ENCODE peak calls at places on chromosomes 16 and 17, in five cellular contexts. K is mammary epithelial cell, F is GM12878, R is GM23338, P is A673. I is an unnamed sample.

GRCh38 chr17:9670596-9670995 is 25.3 kb downstream of the USP43 start:
- DNase-seq in K (peak), F (no peak), R (peak), P (no peak), I (no peak)

GRCh38 chr17:77837917-77838316 is 120.6 kb upstream of the TNRC6C start:
- DNase-seq in K (no peak), F (no peak), R (no peak), P (no peak), I (no peak)

GRCh38 chr17:82463391-82463790 is 4.8 kb downstream of the NARF start:
- DNase-seq in K (no peak), F (no peak), R (no peak), P (no peak), I (no peak)

GRCh38 chr17:39069114-39069756 is 82.2 kb downstream of the PLXDC1 start:
- DNase-seq in K (peak), F (no peak), R (peak), P (peak), I (no peak)

GRCh38 chr16:75380870-75381269 is 52.4 kb downstream of the CFDP1 start:
- DNase-seq in K (no peak), F (no peak), R (no peak), P (no peak), I (no peak)

GRCh38 chr16:138049-138417 is 440 bp downstream of the NPRL3 start:
- DNase-seq in K (no peak), F (no peak), R (peak), P (peak), I (no peak)

GRCh38 chr17:73165616-73166404 is 1.0 kb downstream of the SSTR2 start:
- DNase-seq in K (no peak), F (no peak), R (peak), P (no peak), I (no peak)

GRCh38 chr17:29344201-29344856 is 45.8 kb upstream of the TAOK1 start:
- DNase-seq in K (no peak), F (no peak), R (no peak), P (no peak), I (no peak)

GRCh38 chr17:55794681-55795080 is 43.8 kb downstream of the PCTP start:
- DNase-seq in K (no peak), F (no peak), R (no peak), P (no peak), I (no peak)

GRCh38 chr16:86946981-86947380 is 368.6 kb downstream of the FOXL1 start:
- DNase-seq in K (no peak), F (no peak), R (no peak), P (no peak), I (no peak)

GRCh38 chr17:63626551-63627228 is 4.5 kb downstream of the MAP3K3 start:
- DNase-seq in K (no peak), F (no peak), R (no peak), P (no peak), I (no peak)

GRCh38 chr17:33328129-33328528 is 35.0 kb upstream of the ASIC2 start:
- DNase-seq in K (no peak), F (no peak), R (peak), P (peak), I (no peak)

GRCh38 chr17:82332669-82333278 is 792 bp downstream of the SECTM1 start:
- DNase-seq in K (peak), F (no peak), R (peak), P (no peak), I (peak)

GRCh38 chr16:87561200-87562105 is 40.9 kb upstream of the JPH3 start:
- DNase-seq in K (no peak), F (no peak), R (no peak), P (no peak), I (no peak)

GRCh38 chr17:40343126-40344119 is 21.1 kb downstream of the GJD3 start:
- DNase-seq in K (no peak), F (no peak), R (no peak), P (no peak), I (no peak)

GRCh38 chr17:75400326-75400939 is 5.0 kb downstream of the GRB2 start:
- DNase-seq in K (no peak), F (no peak), R (no peak), P (no peak), I (no peak)

GRCh38 chr17:56447166-56447565 is 146.3 kb upstream of the NOG start:
- DNase-seq in K (no peak), F (no peak), R (no peak), P (no peak), I (no peak)

GRCh38 chr17:77654296-77654695 is 304.2 kb upstream of the TNRC6C start:
- DNase-seq in K (no peak), F (no peak), R (no peak), P (no peak), I (no peak)

GRCh38 chr16:30651124-30652004 is 604 bp downstream of the PRR14 start:
- DNase-seq in K (peak), F (no peak), R (peak), P (peak), I (no peak)

GRCh38 chr17:72953621-72954020 is 138.9 kb downstream of the SLC39A11 start:
- DNase-seq in K (no peak), F (no peak), R (no peak), P (no peak), I (peak)

GRCh38 chr17:75584358-75585175 is 3.0 kb upstream of the MYO15B start:
- DNase-seq in K (no peak), F (no peak), R (no peak), P (no peak), I (no peak)

GRCh38 chr16:77584205-77584859 is 138.0 kb upstream of the NUDT7 start:
- DNase-seq in K (peak), F (no peak), R (peak), P (peak), I (peak)

GRCh38 chr16:12158428-12158827 is 181.9 kb downstream of the SNX29 start:
- DNase-seq in K (peak), F (no peak), R (no peak), P (no peak), I (no peak)

GRCh38 chr16:24409045-24409444 is 130.3 kb upstream of the RBBP6 start:
- DNase-seq in K (no peak), F (no peak), R (peak), P (peak), I (peak)

GRCh38 chr17:3892095-3892998 is 506 bp downstream of the CAMKK1 start:
- DNase-seq in K (no peak), F (no peak), R (peak), P (peak), I (no peak)

GRCh38 chr17:72931635-72932034 is 160.9 kb downstream of the SLC39A11 start:
- DNase-seq in K (no peak), F (peak), R (no peak), P (no peak), I (no peak)

GRCh38 chr16:83996481-83997252 is 28.6 kb downstream of the NECAB2 start:
- DNase-seq in K (no peak), F (no peak), R (peak), P (peak), I (no peak)

GRCh38 chr16:69003500-69003899 is 102.0 kb upstream of the HAS3 start:
- DNase-seq in K (no peak), F (no peak), R (peak), P (no peak), I (peak)

GRCh38 chr16:75455677-75456076 is 8.8 kb downstream of the TMEM170A start:
- DNase-seq in K (no peak), F (no peak), R (no peak), P (no peak), I (no peak)

GRCh38 chr17:7403043-7403901 is 625 bp downstream of the TMEM256 start:
- DNase-seq in K (no peak), F (no peak), R (peak), P (peak), I (peak)

GRCh38 chr16:89210904-89211515 is 6.5 kb upstream of the ZNF778 start:
- DNase-seq in K (no peak), F (no peak), R (no peak), P (no peak), I (no peak)

GRCh38 chr17:78862073-78863023 is 21.7 kb upstream of the USP36 start:
- DNase-seq in K (peak), F (no peak), R (no peak), P (no peak), I (peak)

GRCh38 chr17:45298546-45299285 is 18.1 kb downstream of the MAP3K14 start:
- DNase-seq in K (no peak), F (no peak), R (no peak), P (no peak), I (no peak)

GRCh38 chr16:2500937-2501750 is 12.6 kb upstream of the ATP6V0C start:
- DNase-seq in K (peak), F (peak), R (peak), P (peak), I (no peak)

GRCh38 chr16:79651363-79651762 is 50.8 kb upstream of the MAF start:
- DNase-seq in K (peak), F (no peak), R (no peak), P (no peak), I (no peak)

GRCh38 chr16:48963901-48964615 is 317.6 kb downstream of the CBLN1 start:
- DNase-seq in K (peak), F (no peak), R (no peak), P (no peak), I (peak)

GRCh38 chr16:81684901-81685300 is 94.2 kb upstream of the PLCG2 start:
- DNase-seq in K (no peak), F (no peak), R (no peak), P (no peak), I (no peak)

GRCh38 chr17:49975531-49975930 is 6.5 kb downstream of the DLX4 start:
- DNase-seq in K (no peak), F (no peak), R (no peak), P (no peak), I (no peak)

GRCh38 chr17:49977463-49978389 is 8.7 kb downstream of the DLX4 start:
- DNase-seq in K (no peak), F (no peak), R (peak), P (no peak), I (no peak)

GRCh38 chr17:49976828-49977202 is 7.8 kb downstream of the DLX4 start:
- DNase-seq in K (no peak), F (no peak), R (no peak), P (no peak), I (no peak)

GRCh38 chr17:49978501-49978900 is 9.5 kb downstream of the DLX4 start:
- DNase-seq in K (no peak), F (no peak), R (no peak), P (no peak), I (no peak)

GRCh38 chr17:49976163-49976827 is 7.3 kb downstream of the DLX4 start:
- DNase-seq in K (no peak), F (no peak), R (no peak), P (no peak), I (no peak)
- TF ChIP-seq EZH2 in K (no peak), F (no peak), R (no peak), P (no peak), I (no peak)

DNA sequence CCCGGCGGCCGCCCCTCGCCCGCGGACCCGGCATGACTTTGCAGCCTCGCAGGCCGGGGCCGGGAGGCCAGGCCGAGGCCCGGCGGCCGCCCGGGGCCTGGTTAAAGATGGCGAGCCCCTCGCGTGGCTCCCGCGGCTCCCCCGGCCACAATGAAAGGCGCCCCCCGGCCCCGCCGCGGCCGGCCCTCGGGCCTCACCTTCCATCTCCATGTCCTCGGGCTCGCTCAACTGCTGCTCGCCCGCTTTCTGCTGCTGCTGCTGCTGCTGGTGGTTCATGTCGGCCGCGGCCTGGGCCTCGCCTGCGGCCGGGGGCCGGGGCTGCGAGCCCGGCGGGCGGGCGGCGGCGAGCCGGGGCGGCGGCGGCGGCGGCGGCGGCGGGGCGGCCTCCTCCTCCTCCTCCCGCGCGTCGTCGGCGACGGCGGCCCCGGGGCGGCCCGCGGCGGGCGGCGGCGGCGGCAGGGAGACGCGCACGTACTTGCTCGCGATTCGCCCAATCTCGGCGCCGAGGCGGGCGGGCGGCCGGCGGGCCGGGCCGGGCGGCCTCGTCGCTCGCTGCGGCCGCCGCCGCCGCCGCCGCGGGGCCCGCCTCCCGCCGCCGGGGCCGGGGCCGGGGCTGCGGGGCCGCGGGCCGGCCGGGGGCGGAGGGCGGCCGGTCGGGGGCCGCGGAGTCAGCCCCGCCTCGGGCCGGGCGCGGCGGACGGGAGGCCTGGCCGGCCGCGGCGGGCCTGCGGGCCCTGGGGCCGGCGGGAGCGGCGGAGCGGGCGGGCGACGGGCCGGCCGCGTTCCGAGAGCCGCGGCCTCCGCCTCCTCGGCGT is 489 bp downstream of the USP7 start:
- DNase-seq in K (no peak), F (no peak), R (no peak), P (peak), I (no peak)
- H3K27ac ChIP-seq in K (peak), F (peak), R (no peak), P (peak), I (peak)

GRCh38 chr17:48578616-48579560 is 738 bp upstream of the HOXB4 start:
- DNase-seq in K (peak), F (no peak), R (no peak), P (no peak), I (no peak)
- TF ChIP-seq EZH2 in K (no peak), F (no peak), R (peak), P (no peak), I (no peak)

DNA sequence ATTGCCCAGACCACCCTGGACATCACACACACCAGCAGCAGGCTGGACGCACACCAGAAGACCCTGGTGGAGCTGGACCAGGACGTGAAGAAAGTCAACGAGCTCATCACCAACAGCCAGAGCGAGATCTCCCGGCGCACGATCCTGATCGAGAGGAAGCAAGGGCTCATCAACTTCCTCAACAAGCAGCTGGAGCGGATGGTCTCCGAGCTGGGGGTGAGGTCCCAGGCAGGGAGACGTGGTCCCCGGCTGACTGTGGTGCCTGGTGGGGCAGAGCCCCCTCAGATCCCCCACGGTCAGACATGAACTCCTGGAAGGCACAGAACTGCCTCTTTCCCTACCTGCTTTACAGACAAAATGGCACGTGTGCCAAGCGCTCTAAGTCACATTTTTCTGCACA is 16.6 kb upstream of the GAA start:
- DNase-seq in K (no peak), F (no peak), R (no peak), P (no peak), I (no peak)
- H3K27ac ChIP-seq in K (no peak), F (no peak), R (no peak), P (no peak), I (no peak)

GRCh38 chr17:48530208-48530886 is 464 bp downstream of the HOXB1 start:
- DNase-seq in K (no peak), F (no peak), R (no peak), P (no peak), I (no peak)

GRCh38 chr17:48528153-48528912 is 2.5 kb downstream of the HOXB1 start:
- DNase-seq in K (no peak), F (no peak), R (peak), P (no peak), I (no peak)

GRCh38 chr17:48527742-48528028 is 3.1 kb downstream of the HOXB1 start:
- DNase-seq in K (no peak), F (no peak), R (no peak), P (no peak), I (no peak)

GRCh38 chr17:48529191-48529979 is 1.4 kb downstream of the HOXB1 start:
- DNase-seq in K (no peak), F (no peak), R (no peak), P (no peak), I (no peak)

GRCh38 chr17:48526986-48527741 is 3.6 kb downstream of the HOXB1 start:
- DNase-seq in K (no peak), F (no peak), R (peak), P (no peak), I (no peak)
- TF ChIP-seq EZH2 in K (no peak), F (no peak), R (peak), P (no peak), I (no peak)

I was measured in HCT116.